ENCODE peak calls at places on chromosome 12, in eight cellular contexts. One of them, this sample, is unnamed.

GRCh38 chr12:77131977-77132490 is 66.7 kb upstream of the E2F7 start:
- DNase-seq in cardiac muscle cell: no peak
- DNase-seq in uterus: no peak
- DNase-seq in fibroblast of lung: no peak
- DNase-seq in esophagus squamous epithelium: no peak
- DNase-seq in heart left ventricle: no peak
- DNase-seq in NT2/D1: no peak
- DNase-seq in endothelial cell of umbilical vein: no peak
- DNase-seq in this sample: no peak

GRCh38 chr12:92396647-92397258 is 251.1 kb upstream of the BTG1 start:
- DNase-seq in cardiac muscle cell: peak; percentile 7
- DNase-seq in uterus: no peak
- DNase-seq in fibroblast of lung: peak; percentile 46
- DNase-seq in esophagus squamous epithelium: no peak
- DNase-seq in heart left ventricle: no peak
- DNase-seq in NT2/D1: no peak
- DNase-seq in endothelial cell of umbilical vein: no peak
- DNase-seq in this sample: no peak

GRCh38 chr12:95582230-95583058 is 31.2 kb upstream of the USP44 start:
- DNase-seq in cardiac muscle cell: peak; percentile 61
- DNase-seq in uterus: no peak
- DNase-seq in fibroblast of lung: peak; percentile 66
- DNase-seq in esophagus squamous epithelium: no peak
- DNase-seq in heart left ventricle: no peak
- DNase-seq in NT2/D1: peak; percentile 18
- DNase-seq in endothelial cell of umbilical vein: peak; percentile 86
- DNase-seq in this sample: no peak

GRCh38 chr12:119444462-119445044 is 110.0 kb downstream of the CCDC60 start:
- DNase-seq in cardiac muscle cell: peak; percentile 42
- DNase-seq in uterus: peak; percentile 13
- DNase-seq in fibroblast of lung: peak; percentile 2
- DNase-seq in esophagus squamous epithelium: no peak
- DNase-seq in heart left ventricle: peak; percentile 12
- DNase-seq in NT2/D1: peak; percentile 80
- DNase-seq in endothelial cell of umbilical vein: peak; percentile 28
- DNase-seq in this sample: no peak

GRCh38 chr12:45598761-45599160 is 130.7 kb upstream of the ARID2 start:
- DNase-seq in cardiac muscle cell: no peak
- DNase-seq in uterus: no peak
- DNase-seq in fibroblast of lung: no peak
- DNase-seq in esophagus squamous epithelium: no peak
- DNase-seq in heart left ventricle: no peak
- DNase-seq in NT2/D1: no peak
- DNase-seq in endothelial cell of umbilical vein: no peak
- DNase-seq in this sample: no peak

GRCh38 chr12:132807295-132808222 is 21.1 kb downstream of the GOLGA3 start:
- DNase-seq in cardiac muscle cell: no peak
- DNase-seq in uterus: no peak
- DNase-seq in fibroblast of lung: no peak
- DNase-seq in esophagus squamous epithelium: no peak
- DNase-seq in heart left ventricle: no peak
- DNase-seq in NT2/D1: no peak
- DNase-seq in endothelial cell of umbilical vein: no peak
- DNase-seq in this sample: peak; percentile 13

GRCh38 chr12:115755061-115755751 is 522.3 kb downstream of the MED13L start:
- DNase-seq in cardiac muscle cell: no peak
- DNase-seq in uterus: no peak
- DNase-seq in fibroblast of lung: no peak
- DNase-seq in esophagus squamous epithelium: no peak
- DNase-seq in heart left ventricle: no peak
- DNase-seq in NT2/D1: no peak
- DNase-seq in endothelial cell of umbilical vein: no peak
- DNase-seq in this sample: no peak

GRCh38 chr12:123607756-123608155 is 5.9 kb downstream of the DDX55 start:
- DNase-seq in cardiac muscle cell: no peak
- DNase-seq in uterus: no peak
- DNase-seq in fibroblast of lung: no peak
- DNase-seq in esophagus squamous epithelium: no peak
- DNase-seq in heart left ventricle: no peak
- DNase-seq in NT2/D1: no peak
- DNase-seq in endothelial cell of umbilical vein: no peak
- DNase-seq in this sample: no peak

GRCh38 chr12:57341275-57341990 is 89.4 kb downstream of the R3HDM2 start:
- DNase-seq in cardiac muscle cell: no peak
- DNase-seq in uterus: no peak
- DNase-seq in fibroblast of lung: no peak
- DNase-seq in esophagus squamous epithelium: no peak
- DNase-seq in heart left ventricle: no peak
- DNase-seq in NT2/D1: no peak
- DNase-seq in endothelial cell of umbilical vein: no peak
- DNase-seq in this sample: no peak

GRCh38 chr12:111367661-111368221 is 1.2 kb downstream of the PHETA1 start:
- DNase-seq in cardiac muscle cell: peak; percentile 42
- DNase-seq in uterus: no peak
- DNase-seq in fibroblast of lung: peak; percentile 10
- DNase-seq in esophagus squamous epithelium: no peak
- DNase-seq in heart left ventricle: no peak
- DNase-seq in NT2/D1: no peak
- DNase-seq in endothelial cell of umbilical vein: peak; percentile 67
- DNase-seq in this sample: peak; percentile 90

GRCh38 chr12:68158427-68158826 is 1.1 kb downstream of the IFNG start:
- DNase-seq in cardiac muscle cell: peak; percentile 8
- DNase-seq in uterus: no peak
- DNase-seq in fibroblast of lung: no peak
- DNase-seq in esophagus squamous epithelium: no peak
- DNase-seq in heart left ventricle: no peak
- DNase-seq in NT2/D1: no peak
- DNase-seq in endothelial cell of umbilical vein: no peak
- DNase-seq in this sample: no peak

GRCh38 chr12:5716221-5716620 is 228.8 kb downstream of the ANO2 start:
- DNase-seq in cardiac muscle cell: no peak
- DNase-seq in uterus: no peak
- DNase-seq in fibroblast of lung: peak; percentile 22
- DNase-seq in esophagus squamous epithelium: no peak
- DNase-seq in heart left ventricle: no peak
- DNase-seq in NT2/D1: no peak
- DNase-seq in endothelial cell of umbilical vein: peak; percentile 69
- DNase-seq in this sample: no peak

GRCh38 chr12:50706606-50707005 is 57.3 kb upstream of the ATF1 start:
- DNase-seq in cardiac muscle cell: no peak
- DNase-seq in uterus: no peak
- DNase-seq in fibroblast of lung: no peak
- DNase-seq in esophagus squamous epithelium: no peak
- DNase-seq in heart left ventricle: no peak
- DNase-seq in NT2/D1: no peak
- DNase-seq in endothelial cell of umbilical vein: no peak
- DNase-seq in this sample: no peak

GRCh38 chr12:120249875-120250795 is 15.4 kb downstream of the PXN start:
- DNase-seq in cardiac muscle cell: no peak
- DNase-seq in uterus: peak; percentile 69
- DNase-seq in fibroblast of lung: no peak
- DNase-seq in esophagus squamous epithelium: no peak
- DNase-seq in heart left ventricle: peak; percentile 84
- DNase-seq in NT2/D1: no peak
- DNase-seq in endothelial cell of umbilical vein: peak; percentile 53
- DNase-seq in this sample: no peak

GRCh38 chr12:22285871-22286270 is 48.6 kb downstream of the ST8SIA1 start:
- DNase-seq in cardiac muscle cell: no peak
- DNase-seq in uterus: no peak
- DNase-seq in fibroblast of lung: no peak
- DNase-seq in esophagus squamous epithelium: no peak
- DNase-seq in heart left ventricle: no peak
- DNase-seq in NT2/D1: no peak
- DNase-seq in endothelial cell of umbilical vein: no peak
- DNase-seq in this sample: no peak

GRCh38 chr12:7642287-7642686 is 23.4 kb downstream of the APOBEC1 start:
- DNase-seq in cardiac muscle cell: no peak
- DNase-seq in uterus: no peak
- DNase-seq in fibroblast of lung: no peak
- DNase-seq in esophagus squamous epithelium: no peak
- DNase-seq in heart left ventricle: no peak
- DNase-seq in NT2/D1: no peak
- DNase-seq in endothelial cell of umbilical vein: no peak
- DNase-seq in this sample: no peak

GRCh38 chr12:79710707-79711483 is 20.1 kb upstream of the PAWR start:
- DNase-seq in cardiac muscle cell: no peak
- DNase-seq in uterus: no peak
- DNase-seq in fibroblast of lung: no peak
- DNase-seq in esophagus squamous epithelium: no peak
- DNase-seq in heart left ventricle: no peak
- DNase-seq in NT2/D1: no peak
- DNase-seq in endothelial cell of umbilical vein: no peak
- DNase-seq in this sample: no peak

GRCh38 chr12:64893961-64894360 is 69.5 kb downstream of the TBC1D30 start:
- DNase-seq in cardiac muscle cell: peak; percentile 14
- DNase-seq in uterus: no peak
- DNase-seq in fibroblast of lung: peak; percentile 76
- DNase-seq in esophagus squamous epithelium: no peak
- DNase-seq in heart left ventricle: no peak
- DNase-seq in NT2/D1: no peak
- DNase-seq in endothelial cell of umbilical vein: peak; percentile 39
- DNase-seq in this sample: no peak

GRCh38 chr12:25063873-25064598 is 115.1 kb upstream of the BCAT1 start:
- DNase-seq in cardiac muscle cell: no peak
- DNase-seq in uterus: no peak
- DNase-seq in fibroblast of lung: no peak
- DNase-seq in esophagus squamous epithelium: no peak
- DNase-seq in heart left ventricle: no peak
- DNase-seq in NT2/D1: no peak
- DNase-seq in endothelial cell of umbilical vein: no peak
- DNase-seq in this sample: no peak

GRCh38 chr12:31533470-31533869 is 57.5 kb downstream of the DENND5B start:
- DNase-seq in cardiac muscle cell: no peak
- DNase-seq in uterus: no peak
- DNase-seq in fibroblast of lung: no peak
- DNase-seq in esophagus squamous epithelium: no peak
- DNase-seq in heart left ventricle: no peak
- DNase-seq in NT2/D1: no peak
- DNase-seq in endothelial cell of umbilical vein: peak; percentile 47
- DNase-seq in this sample: no peak

GRCh38 chr12:28415755-28416154 is 225.5 kb downstream of the CCDC91 start:
- DNase-seq in cardiac muscle cell: peak; percentile 73
- DNase-seq in uterus: no peak
- DNase-seq in fibroblast of lung: peak; percentile 70
- DNase-seq in esophagus squamous epithelium: no peak
- DNase-seq in heart left ventricle: no peak
- DNase-seq in NT2/D1: peak; percentile 38
- DNase-seq in endothelial cell of umbilical vein: peak; percentile 15
- DNase-seq in this sample: no peak

DNA sequence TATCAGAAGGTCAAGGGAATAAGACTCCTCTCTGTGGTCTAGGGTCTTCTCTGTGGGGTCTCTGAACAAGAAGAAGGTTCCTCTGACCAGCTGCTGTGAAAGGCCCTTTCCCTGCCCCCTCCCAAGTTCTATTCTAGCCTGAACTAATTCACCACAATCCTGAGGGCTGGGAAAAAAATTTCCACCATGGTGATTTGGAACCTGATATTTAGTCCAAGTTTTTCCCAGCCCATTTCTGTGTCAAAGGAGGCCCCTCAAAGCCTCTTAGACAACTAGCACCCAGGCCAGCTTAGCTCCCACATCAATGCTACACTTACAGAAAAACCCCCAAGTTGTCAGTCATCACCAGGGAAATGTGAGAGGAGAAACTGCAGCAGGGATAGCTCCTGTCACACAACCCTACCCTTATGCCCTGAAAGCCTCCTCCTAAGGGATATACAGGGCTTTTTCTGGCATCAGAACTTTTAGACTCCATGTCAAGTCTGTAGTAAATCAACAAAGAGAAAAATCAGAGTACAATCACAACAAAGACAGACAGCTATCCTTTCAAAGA is 4.5 kb downstream of the FMNL3 start:
- DNase-seq in cardiac muscle cell: no peak
- DNase-seq in uterus: no peak
- DNase-seq in fibroblast of lung: no peak
- DNase-seq in esophagus squamous epithelium: no peak
- DNase-seq in heart left ventricle: no peak
- DNase-seq in NT2/D1: no peak
- DNase-seq in endothelial cell of umbilical vein: no peak
- DNase-seq in this sample: no peak
- H3K4me1 ChIP-seq in cardiac muscle cell: peaks cover 27% of the 10 kb centered on the region
- H3K4me1 ChIP-seq in uterus: peaks cover 15% of the 10 kb centered on the region
- H3K4me1 ChIP-seq in fibroblast of lung: peaks cover 18% of the 10 kb centered on the region
- H3K4me1 ChIP-seq in esophagus squamous epithelium: peaks cover 16% of the 10 kb centered on the region
- H3K4me1 ChIP-seq in heart left ventricle: peaks cover 63% of the 10 kb centered on the region
- H3K4me1 ChIP-seq in NT2/D1: peaks cover 17% of the 10 kb centered on the region
- H3K4me1 ChIP-seq in endothelial cell of umbilical vein: peaks cover 55% of the 10 kb centered on the region
- H3K4me1 ChIP-seq in this sample: peaks cover 2% of the 10 kb centered on the region

GRCh38 chr12:85279449-85280137 is 427 bp upstream of the ALX1 start:
- DNase-seq in cardiac muscle cell: no peak
- DNase-seq in uterus: peak; percentile 14
- DNase-seq in fibroblast of lung: no peak
- DNase-seq in esophagus squamous epithelium: no peak
- DNase-seq in heart left ventricle: no peak
- DNase-seq in NT2/D1: peak; percentile 22
- DNase-seq in endothelial cell of umbilical vein: peak; percentile 57
- DNase-seq in this sample: no peak
- H3K4me3 ChIP-seq in cardiac muscle cell: peak overlapping the region; percentile 73
- H3K4me3 ChIP-seq in uterus: peak overlapping the region; percentile 22
- H3K4me3 ChIP-seq in fibroblast of lung: no peak overlapping the region
- H3K4me3 ChIP-seq in esophagus squamous epithelium: peak overlapping the region; percentile 38
- H3K4me3 ChIP-seq in heart left ventricle: peak overlapping the region; percentile 29
- H3K4me3 ChIP-seq in NT2/D1: peak overlapping the region; percentile 80
- H3K4me3 ChIP-seq in endothelial cell of umbilical vein: peak overlapping the region; percentile 84
- H3K4me3 ChIP-seq in this sample: peak overlapping the region; percentile 44

DNA sequence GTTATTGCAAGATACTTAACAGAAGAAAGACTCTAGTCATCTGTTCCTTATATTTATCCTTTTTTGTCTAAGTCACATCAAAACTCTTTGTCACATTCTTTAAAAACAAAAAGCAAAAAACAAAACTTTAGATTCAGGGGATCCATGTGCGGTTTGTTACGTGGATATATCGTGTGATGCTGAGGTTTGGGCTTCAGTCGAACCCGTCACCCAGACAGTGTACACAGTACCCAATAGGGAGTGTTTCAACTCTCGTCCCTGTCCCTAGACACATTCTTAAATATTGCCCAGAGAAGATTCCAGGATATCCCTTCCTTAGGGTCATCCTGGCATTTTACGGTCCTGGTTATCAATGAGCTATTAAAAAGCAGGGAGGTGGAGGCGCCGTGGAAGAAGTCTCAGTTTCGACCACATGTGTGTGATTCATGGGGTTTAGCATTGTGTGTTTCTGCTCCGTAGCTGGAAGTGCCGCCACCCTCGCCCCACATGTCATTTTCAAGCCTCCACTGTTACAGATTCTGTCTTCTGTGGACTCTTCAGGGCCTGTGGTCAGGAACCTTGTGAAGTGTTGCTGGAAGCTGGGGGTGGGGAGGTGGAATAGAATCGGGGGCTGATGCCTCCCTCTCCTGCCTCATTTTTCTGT is 19.9 kb downstream of the CCND2 start:
- DNase-seq in cardiac muscle cell: no peak
- DNase-seq in uterus: no peak
- DNase-seq in fibroblast of lung: no peak
- DNase-seq in esophagus squamous epithelium: no peak
- DNase-seq in heart left ventricle: no peak
- DNase-seq in NT2/D1: no peak
- DNase-seq in endothelial cell of umbilical vein: no peak
- DNase-seq in this sample: no peak
- H3K4me1 ChIP-seq in cardiac muscle cell: peaks cover 16% of the 10 kb centered on the region
- H3K4me1 ChIP-seq in uterus: no peaks in the 10 kb centered on the region
- H3K4me1 ChIP-seq in fibroblast of lung: no peaks in the 10 kb centered on the region
- H3K4me1 ChIP-seq in esophagus squamous epithelium: peaks cover 18% of the 10 kb centered on the region
- H3K4me1 ChIP-seq in heart left ventricle: peaks cover 46% of the 10 kb centered on the region
- H3K4me1 ChIP-seq in NT2/D1: peaks cover 28% of the 10 kb centered on the region
- H3K4me1 ChIP-seq in endothelial cell of umbilical vein: no peaks in the 10 kb centered on the region
- H3K4me1 ChIP-seq in this sample: no peaks in the 10 kb centered on the region

GRCh38 chr12:53044052-53044581 is 5.7 kb upstream of the TNS2 start:
- DNase-seq in cardiac muscle cell: peak; percentile 47
- DNase-seq in uterus: peak; percentile 31
- DNase-seq in fibroblast of lung: no peak
- DNase-seq in esophagus squamous epithelium: no peak
- DNase-seq in heart left ventricle: no peak
- DNase-seq in NT2/D1: no peak
- DNase-seq in endothelial cell of umbilical vein: no peak
- DNase-seq in this sample: peak; percentile 44
- H3K4me3 ChIP-seq in cardiac muscle cell: no peak overlapping the region
- H3K4me3 ChIP-seq in uterus: no peak overlapping the region
- H3K4me3 ChIP-seq in fibroblast of lung: no peak overlapping the region
- H3K4me3 ChIP-seq in esophagus squamous epithelium: no peak overlapping the region
- H3K4me3 ChIP-seq in heart left ventricle: no peak overlapping the region
- H3K4me3 ChIP-seq in NT2/D1: peak overlapping the region; percentile 3
- H3K4me3 ChIP-seq in endothelial cell of umbilical vein: no peak overlapping the region
- H3K4me3 ChIP-seq in this sample: no peak overlapping the region

This sample was measured in pancreas.